ENCODE peak calls at places on chromosomes 12 and 14, in four cellular contexts. I, K, D and F are unnamed samples.
A peak's percentile ranks its signal among the peaks of the same experiment; 100 is the strongest.

GRCh38 chr12:27996761-27997160 is 24.2 kb upstream of the PTHLH start:
- DNase-seq in I (no peak), K (no peak), D (no peak), F (no peak)

GRCh38 chr12:48824112-48824511 is 5.8 kb downstream of the CACNB3 start:
- DNase-seq in I (no peak), K (no peak), D (no peak), F (peak; percentile 94)

GRCh38 chr12:63093711-63094110 is 57.3 kb downstream of the AVPR1A start:
- DNase-seq in I (no peak), K (no peak), D (no peak), F (no peak)

GRCh38 chr14:54812661-54813060 is 90.0 kb downstream of the GCH1 start:
- DNase-seq in I (no peak), K (no peak), D (no peak), F (no peak)

GRCh38 chr14:37116933-37117844 is 55.2 kb downstream of the SLC25A21 start:
- DNase-seq in I (no peak), K (peak; percentile 68), D (peak; percentile 82), F (no peak)

GRCh38 chr12:6361834-6362233 is 13.5 kb downstream of the SCNN1A start:
- DNase-seq in I (no peak), K (no peak), D (peak; percentile 49), F (no peak)

GRCh38 chr12:130576286-130576933 is 139.7 kb downstream of the RIMBP2 start:
- DNase-seq in I (no peak), K (no peak), D (no peak), F (no peak)

GRCh38 chr12:54285150-54286041 is 4.9 kb downstream of the HNRNPA1 start:
- DNase-seq in I (no peak), K (no peak), D (no peak), F (no peak)

GRCh38 chr14:102221026-102221425 is 81.3 kb downstream of the WDR20 start:
- DNase-seq in I (no peak), K (peak; percentile 47), D (no peak), F (no peak)

GRCh38 chr12:124543052-124543590 is 24.3 kb downstream of the NCOR2 start:
- DNase-seq in I (no peak), K (no peak), D (no peak), F (peak; percentile 41)

GRCh38 chr12:52079576-52080402 is at the start of gene SMIM41:
- DNase-seq in I (no peak), K (no peak), D (no peak), F (no peak)

GRCh38 chr14:104883681-104884361 is 18.8 kb downstream of the CEP170B start:
- DNase-seq in I (no peak), K (no peak), D (no peak), F (no peak)

GRCh38 chr14:67962215-67962644 is 142.7 kb downstream of the RAD51B start:
- DNase-seq in I (peak; percentile 3), K (no peak), D (no peak), F (no peak)

GRCh38 chr12:98439471-98440164 is 75.8 kb upstream of the TMPO start:
- DNase-seq in I (no peak), K (no peak), D (peak; percentile 15), F (no peak)

GRCh38 chr12:75908961-75909699 is 122.4 kb downstream of the PHLDA1 start:
- DNase-seq in I (no peak), K (no peak), D (peak; percentile 95), F (no peak)

GRCh38 chr12:121719926-121720414 is 7.4 kb downstream of the TMEM120B start:
- DNase-seq in I (no peak), K (peak; percentile 67), D (peak; percentile 85), F (peak; percentile 22)

GRCh38 chr14:49960453-49960852 is 67.6 kb downstream of the ARF6 start:
- DNase-seq in I (no peak), K (no peak), D (no peak), F (no peak)

GRCh38 chr14:95300697-95301526 is 18.8 kb downstream of the CLMN start:
- DNase-seq in I (no peak), K (no peak), D (no peak), F (no peak)

GRCh38 chr14:80434574-80435321 is 223.4 kb upstream of the DIO2 start:
- DNase-seq in I (no peak), K (peak; percentile 89), D (peak; percentile 33), F (no peak)

GRCh38 chr14:77133718-77134338 is 7.8 kb downstream of the ZDHHC22 start:
- DNase-seq in I (no peak), K (peak; percentile 60), D (peak; percentile 60), F (no peak)

GRCh38 chr14:20996521-20996920 is 2.6 kb upstream of the SLC39A2 start:
- DNase-seq in I (no peak), K (no peak), D (no peak), F (no peak)

GRCh38 chr12:100213016-100213891 is 12.6 kb downstream of the ACTR6 start:
- DNase-seq in I (no peak), K (no peak), D (no peak), F (no peak)

GRCh38 chr14:64572721-64573508 is 23.2 kb downstream of the PPP1R36 start:
- DNase-seq in I (no peak), K (no peak), D (peak; percentile 57), F (no peak)

GRCh38 chr14:50363734-50364113 is 33.0 kb downstream of the CDKL1 start:
- DNase-seq in I (peak; percentile 36), K (no peak), D (no peak), F (no peak)

GRCh38 chr12:69880566-69880965 is 55.5 kb downstream of the MYRFL start:
- DNase-seq in I (no peak), K (peak; percentile 6), D (peak; percentile 46), F (no peak)

GRCh38 chr14:90087433-90087832 is 25.6 kb downstream of the KCNK13 start:
- DNase-seq in I (no peak), K (peak; percentile 30), D (peak; percentile 53), F (peak; percentile 11)

GRCh38 chr12:119061208-119061796 is 80.0 kb downstream of the SRRM4 start:
- DNase-seq in I (no peak), K (peak; percentile 12), D (peak; percentile 20), F (peak; percentile 44)

GRCh38 chr12:716506-716905 is 35.9 kb upstream of the WNK1 start:
- DNase-seq in I (no peak), K (no peak), D (no peak), F (no peak)

GRCh38 chr12:48999371-49000131 is at the start of gene DDN:
- DNase-seq in I (no peak), K (no peak), D (peak; percentile 47), F (peak; percentile 65)

GRCh38 chr12:57823131-57823907 is 4.8 kb upstream of the AVIL start:
- DNase-seq in I (no peak), K (no peak), D (no peak), F (no peak)

GRCh38 chr12:72178244-72178643 is 93.9 kb upstream of the TRHDE start:
- DNase-seq in I (no peak), K (no peak), D (no peak), F (no peak)

GRCh38 chr14:55699131-55700057 is 119.4 kb downstream of the KTN1 start:
- DNase-seq in I (no peak), K (peak; percentile 72), D (peak; percentile 68), F (peak; percentile 2)

GRCh38 chr12:49888461-49889151 is 15.1 kb downstream of the FAIM2 start:
- DNase-seq in I (no peak), K (peak; percentile 11), D (no peak), F (peak; percentile 88)

GRCh38 chr12:7190268-7191055 is 976 bp downstream of the PEX5 start:
- DNase-seq in I (no peak), K (peak; percentile 17), D (no peak), F (peak; percentile 34)

GRCh38 chr12:114812858-114813761 is 129.1 kb upstream of the TBX3 start:
- DNase-seq in I (no peak), K (no peak), D (peak; percentile 57), F (peak; percentile 46)

GRCh38 chr12:111597731-111598636 is 1.1 kb downstream of the ATXN2 start:
- DNase-seq in I (no peak), K (peak; percentile 40), D (peak; percentile 29), F (peak; percentile 30)

GRCh38 chr12:132360906-132361777 is 31.8 kb upstream of the GALNT9 start:
- DNase-seq in I (no peak), K (no peak), D (no peak), F (no peak)

GRCh38 chr12:9041321-9041720 is 52.0 kb downstream of the KLRG1 start:
- DNase-seq in I (no peak), K (peak; percentile 11), D (peak; percentile 24), F (no peak)